ENCODE peak calls at places on chromosomes 12 and 14, in six cellular contexts. O is left lung, C is stomach, A is mammary epithelial cell, I is body of pancreas, N is breast epithelium. T is an unnamed sample.

GRCh38 chr12:11797317-11797913 is 147.9 kb downstream of the ETV6 start:
- DNase-seq in I (no peak), N (peak; percentile 63), C (peak; percentile 37), A (no peak), O (no peak), T (no peak)

GRCh38 chr12:7079826-7080125 is 12.5 kb downstream of the C1R start:
- DNase-seq in I (no peak), N (no peak), C (no peak), O (no peak), A (peak; percentile 82), T (peak; percentile 65)

GRCh38 chr14:104423224-104423681 is 156.3 kb upstream of the C14orf180 start:
- DNase-seq in A (no peak), O (no peak), I (no peak), C (no peak), N (no peak), T (no peak)

GRCh38 chr12:96196781-96197180 is 2.6 kb downstream of the ELK3 start:
- DNase-seq in A (peak; percentile 66), O (no peak), N (no peak), C (no peak), I (no peak), T (no peak)

GRCh38 chr14:96135285-96135684 is 69.4 kb upstream of the BDKRB2 start:
- DNase-seq in A (no peak), I (no peak), N (no peak), O (peak; percentile 36), C (peak; percentile 56), T (no peak)

GRCh38 chr12:54139030-54139429 is 49.8 kb downstream of the SMUG1 start:
- DNase-seq in A (no peak), C (no peak), N (no peak), I (no peak), O (no peak), T (no peak)

GRCh38 chr14:90397401-90398314 is 829 bp downstream of the CALM1 start:
- DNase-seq in N (peak; percentile 39), C (peak; percentile 51), A (peak; percentile 46), I (peak; percentile 62), O (peak; percentile 67), T (peak; percentile 57)

GRCh38 chr12:17793854-17794253 is 296.1 kb downstream of the RERGL start:
- DNase-seq in C (no peak), A (no peak), N (no peak), O (no peak), I (no peak), T (no peak)

GRCh38 chr12:53324779-53325538 is 3.5 kb upstream of the AAAS start:
- DNase-seq in A (peak; percentile 80), N (peak; percentile 82), O (peak; percentile 92), C (peak; percentile 93), I (peak; percentile 93), T (peak; percentile 96)

GRCh38 chr12:11652351-11653040 is 3.0 kb downstream of the ETV6 start:
- DNase-seq in I (peak; percentile 27), O (peak; percentile 65), A (peak; percentile 68), N (peak; percentile 61), C (peak; percentile 42), T (peak; percentile 54)

GRCh38 chr14:101705733-101706508 is 55.6 kb upstream of the PPP2R5C start:
- DNase-seq in A (no peak), C (peak; percentile 57), I (peak; percentile 31), N (peak; percentile 12), O (peak; percentile 80), T (peak; percentile 76)

GRCh38 chr14:92670177-92670576 is 78.2 kb downstream of the LGMN start:
- DNase-seq in I (no peak), N (no peak), O (no peak), A (no peak), C (no peak), T (peak; percentile 67)

GRCh38 chr12:21130998-21131397 is at the start of gene SLCO1B1:
- DNase-seq in N (no peak), I (no peak), O (no peak), A (no peak), C (no peak), T (no peak)

GRCh38 chr14:83463500-83464098 is 1929.9 kb upstream of the SEL1L start:
- DNase-seq in C (peak; percentile 29), I (peak; percentile 62), A (peak; percentile 34), O (peak; percentile 37), N (no peak), T (peak; percentile 90)

GRCh38 chr12:57740656-57741412 is 2.3 kb upstream of the AGAP2 start:
- DNase-seq in C (no peak), A (no peak), O (no peak), N (no peak), I (no peak), T (no peak)

GRCh38 chr14:91396959-91397815 is 20.4 kb downstream of the CCDC88C start:
- DNase-seq in I (peak; percentile 70), O (peak; percentile 71), C (peak; percentile 72), N (no peak), A (no peak), T (no peak)

GRCh38 chr14:106790189-106791036 is 1264.0 kb downstream of the TMEM121 start:
- DNase-seq in N (peak; percentile 22), I (peak; percentile 88), C (peak; percentile 85), A (peak; percentile 32), O (peak; percentile 49), T (no peak)

GRCh38 chr14:95495538-95496025 is 20.9 kb downstream of the SYNE3 start:
- DNase-seq in C (no peak), N (no peak), I (no peak), A (no peak), O (no peak), T (no peak)

GRCh38 chr14:74945261-74945851 is 10.0 kb downstream of the PGF start:
- DNase-seq in C (no peak), A (no peak), O (no peak), N (no peak), I (peak; percentile 65), T (peak; percentile 33)

GRCh38 chr12:30989754-30990153 is 63.2 kb downstream of the TSPAN11 start:
- DNase-seq in C (no peak), A (no peak), N (no peak), O (no peak), I (peak; percentile 61), T (peak; percentile 51)

GRCh38 chr12:109239691-109240090 is 69.4 kb downstream of the FOXN4 start:
- DNase-seq in O (no peak), I (no peak), C (no peak), N (no peak), A (no peak), T (no peak)

GRCh38 chr12:109240365-109240764 is 68.7 kb downstream of the FOXN4 start:
- DNase-seq in N (no peak), A (no peak), I (no peak), O (no peak), C (no peak), T (no peak)

GRCh38 chr12:109244043-109244442 is 65.0 kb downstream of the FOXN4 start:
- DNase-seq in N (no peak), O (no peak), I (no peak), C (no peak), A (no peak), T (no peak)

GRCh38 chr12:109239179-109239578 is 69.9 kb downstream of the FOXN4 start:
- DNase-seq in N (no peak), I (no peak), C (no peak), A (no peak), O (no peak), T (no peak)

DNA sequence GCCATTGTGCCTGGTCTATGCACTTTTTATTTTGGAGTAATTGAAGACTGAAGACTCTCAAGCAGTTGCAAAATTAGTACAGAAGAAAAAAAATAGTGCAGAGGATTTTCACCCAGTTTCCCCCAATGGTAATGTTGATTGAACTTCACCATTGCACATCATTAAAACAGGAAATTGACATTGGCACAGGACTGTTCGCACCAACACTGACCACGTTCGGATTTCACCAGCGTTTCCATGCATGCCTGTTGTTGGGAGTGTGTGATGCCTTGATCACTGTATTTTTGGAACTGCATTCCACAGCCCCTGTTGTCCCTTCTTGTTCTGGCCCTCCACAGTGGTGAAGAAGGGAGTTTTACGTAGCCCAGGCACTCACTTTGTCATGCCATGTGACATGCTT is 67.1 kb downstream of the FOXN4 start:
- DNase-seq in I (no peak), C (no peak), A (no peak), O (no peak), N (no peak), T (no peak)
- H3K4me3 ChIP-seq in I (no peak overlapping the region), C (no peak overlapping the region), A (no peak overlapping the region), O (no peak overlapping the region), N (no peak overlapping the region), T (no peak overlapping the region)

DNA sequence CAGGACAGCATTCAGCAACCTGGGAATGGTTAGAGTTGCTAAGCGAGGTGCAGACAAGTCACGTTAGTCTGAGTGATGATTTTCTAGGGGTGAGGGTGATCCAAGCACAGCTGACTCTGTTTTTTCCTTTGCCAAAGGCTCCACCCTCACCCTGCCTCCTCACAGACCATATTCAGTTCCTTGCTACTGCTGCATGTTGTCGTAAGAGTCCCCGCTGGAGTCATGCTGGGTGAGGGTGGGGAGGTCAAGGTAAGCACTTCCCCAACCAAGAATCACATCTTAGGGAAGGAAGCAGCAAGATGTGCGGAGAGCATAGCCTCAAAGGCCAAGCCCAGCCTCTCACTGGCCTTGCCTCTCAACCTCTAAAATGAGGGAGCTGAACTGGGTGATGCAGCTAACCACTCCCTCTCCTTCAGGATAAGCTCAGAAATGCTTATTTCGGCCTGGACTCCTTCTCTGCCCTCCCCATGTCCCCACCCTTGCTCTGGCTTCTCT is 66.8 kb upstream of the ACTN1 start:
- DNase-seq in C (no peak), A (no peak), O (peak; percentile 71), I (no peak), N (no peak), T (peak; percentile 54)
- H3K4me1 ChIP-seq in C (peaks cover 83% of the 10 kb centered on the region), A (peaks cover 19% of the 10 kb centered on the region), O (peaks cover 53% of the 10 kb centered on the region), I (peaks cover 45% of the 10 kb centered on the region), N (peaks cover 33% of the 10 kb centered on the region), T (peaks cover 17% of the 10 kb centered on the region)

DNA sequence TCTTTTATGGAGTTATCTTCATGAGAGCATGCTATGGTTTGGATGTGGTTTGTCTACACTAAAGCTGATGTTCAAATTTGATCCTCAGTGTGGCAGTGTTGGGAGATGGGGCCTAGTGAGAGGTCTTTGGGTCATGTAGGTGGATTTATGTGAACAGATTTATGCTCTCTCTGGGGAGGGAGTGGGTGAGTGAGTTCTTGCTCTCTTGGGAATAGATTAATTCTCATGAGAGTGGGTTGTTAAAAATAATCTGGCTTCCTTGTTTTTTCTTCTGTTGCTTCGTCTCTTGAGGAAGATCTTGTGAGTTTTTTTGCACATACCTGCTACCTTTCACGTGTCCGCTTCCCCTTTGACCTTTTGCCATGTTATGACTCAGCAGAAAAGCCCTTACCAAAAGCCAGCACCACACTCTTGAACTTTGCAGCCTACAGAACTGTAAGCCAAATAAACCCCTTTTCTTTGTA is 20.5 kb downstream of the DERA start:
- DNase-seq in C (no peak), I (no peak), A (no peak), O (no peak), N (no peak), T (no peak)
- TF ChIP-seq CTCF in C (no peak), I (no peak), A (peak; percentile 7), O (no peak), N (no peak), T (no peak)

GRCh38 chr12:32893458-32893857 is 3.1 kb downstream of the PKP2 start:
- DNase-seq in N (no peak), O (no peak), C (no peak), A (no peak), I (no peak), T (peak; percentile 64)

GRCh38 chr12:32891526-32891925 is 5.1 kb downstream of the PKP2 start:
- DNase-seq in N (no peak), O (no peak), I (no peak), C (no peak), A (no peak), T (peak; percentile 35)

GRCh38 chr12:32894566-32894965 is 2.0 kb downstream of the PKP2 start:
- DNase-seq in O (no peak), N (no peak), C (no peak), A (no peak), I (no peak), T (no peak)

GRCh38 chr12:32891956-32892355 is 4.6 kb downstream of the PKP2 start:
- DNase-seq in A (peak; percentile 74), O (no peak), I (no peak), N (no peak), C (no peak), T (peak; percentile 68)

GRCh38 chr12:32893008-32893407 is 3.6 kb downstream of the PKP2 start:
- DNase-seq in O (no peak), I (no peak), C (no peak), N (no peak), A (no peak), T (peak; percentile 43)
- H3K4me3 ChIP-seq in O (no peak overlapping the region), I (no peak overlapping the region), C (no peak overlapping the region), N (no peak overlapping the region), A (peak overlapping the region; percentile 27), T (peak overlapping the region; percentile 57)

T was measured in cardiac muscle cell.